ENCODE peak calls at places on chromosomes 4 and X, in ten cellular contexts. D, K, W, O, H, Q, X, R, P and G are unnamed samples.

GRCh38 chr4:18388029-18388428 is 366.5 kb upstream of the LCORL start:
- DNase-seq in D (no peak), K (peak), W (no peak), O (no peak), H (no peak), Q (no peak), X (no peak), R (no peak), P (no peak), G (no peak)

GRCh38 chrX:151902813-151903591 is 9.7 kb upstream of the MAGEA4 start:
- DNase-seq in D (peak), K (peak), W (no peak), O (no peak), H (no peak), Q (peak), X (no peak), R (peak), P (peak), G (peak)

GRCh38 chrX:30663317-30663716 is 10.1 kb downstream of the GK start:
- DNase-seq in D (no peak), K (no peak), W (no peak), O (no peak), H (no peak), Q (no peak), X (no peak), R (no peak), P (no peak), G (no peak)

GRCh38 chr4:89712141-89712540 is 124.8 kb downstream of the SNCA start:
- DNase-seq in D (no peak), K (peak), W (no peak), O (no peak), H (no peak), Q (no peak), X (no peak), R (peak), P (no peak), G (no peak)

GRCh38 chr4:97457253-97457652 is 686.0 kb downstream of the STPG2 start:
- DNase-seq in D (no peak), K (no peak), W (no peak), O (no peak), H (no peak), Q (no peak), X (no peak), R (no peak), P (no peak), G (no peak)

GRCh38 chrX:134782796-134783195 is 124.5 kb upstream of the PLAC1 start:
- DNase-seq in D (no peak), K (peak), W (peak), O (no peak), H (no peak), Q (no peak), X (no peak), R (peak), P (no peak), G (no peak)

GRCh38 chr4:113179996-113180395 is 130.5 kb downstream of the ANK2 start:
- DNase-seq in D (no peak), K (no peak), W (no peak), O (no peak), H (no peak), Q (no peak), X (no peak), R (peak), P (no peak), G (no peak)

GRCh38 chr4:145132521-145133098 is 34.5 kb downstream of the ABCE1 start:
- DNase-seq in D (no peak), K (peak), W (peak), O (no peak), H (no peak), Q (no peak), X (no peak), R (peak), P (no peak), G (no peak)

GRCh38 chr4:75715105-75715799 is 9.1 kb upstream of the USO1 start:
- DNase-seq in D (no peak), K (no peak), W (no peak), O (peak), H (no peak), Q (no peak), X (no peak), R (peak), P (no peak), G (no peak)

GRCh38 chr4:24794111-24794860 is 1.1 kb upstream of the SOD3 start:
- DNase-seq in D (no peak), K (no peak), W (no peak), O (no peak), H (no peak), Q (peak), X (no peak), R (peak), P (no peak), G (peak)

GRCh38 chr4:5125326-5125725 is 74.0 kb downstream of the STK32B start:
- DNase-seq in D (no peak), K (no peak), W (no peak), O (no peak), H (no peak), Q (no peak), X (no peak), R (no peak), P (no peak), G (no peak)

GRCh38 chr4:129446074-129446473 is 350.1 kb downstream of the C4orf33 start:
- DNase-seq in D (peak), K (no peak), W (no peak), O (no peak), H (no peak), Q (no peak), X (no peak), R (no peak), P (no peak), G (no peak)

GRCh38 chrX:11461181-11462001 is 168.2 kb downstream of the AMELX start:
- DNase-seq in D (no peak), K (peak), W (no peak), O (peak), H (no peak), Q (no peak), X (no peak), R (peak), P (no peak), G (no peak)
- TF ChIP-seq CTCF in D (no peak), K (no peak), W (no peak), O (no peak), H (no peak), Q (no peak), X (no peak), R (no peak), P (no peak), G (no peak)

GRCh38 chr4:70687821-70688794 is at the start of gene UTP3:
- DNase-seq in D (peak), K (peak), W (peak), O (peak), H (peak), Q (peak), X (peak), R (peak), P (peak), G (peak)
- TF ChIP-seq POLR2A in D (peak), K (peak), W (peak), O (peak), H (peak), Q (peak), X (no peak), R (peak), P (peak), G (no peak)

GRCh38 chrX:13219990-13220764 is 99.7 kb downstream of the ATXN3L start:
- DNase-seq in D (no peak), K (no peak), W (no peak), O (no peak), H (no peak), Q (no peak), X (no peak), R (peak), P (no peak), G (no peak)

GRCh38 chrX:13220916-13221315 is 98.9 kb downstream of the ATXN3L start:
- DNase-seq in D (no peak), K (peak), W (no peak), O (no peak), H (no peak), Q (no peak), X (no peak), R (peak), P (no peak), G (no peak)

GRCh38 chrX:13226214-13226613 is 93.6 kb downstream of the ATXN3L start:
- DNase-seq in D (no peak), K (no peak), W (no peak), O (no peak), H (no peak), Q (no peak), X (no peak), R (no peak), P (no peak), G (no peak)

GRCh38 chrX:13223868-13224555 is 95.8 kb downstream of the ATXN3L start:
- DNase-seq in D (peak), K (peak), W (no peak), O (no peak), H (no peak), Q (no peak), X (no peak), R (peak), P (peak), G (no peak)
- TF ChIP-seq CTCF in D (no peak), K (peak), W (no peak), O (no peak), H (no peak), Q (no peak), X (no peak), R (no peak), P (no peak), G (no peak)

GRCh38 chr4:39383690-39384089 is 17.5 kb upstream of the RFC1 start:
- DNase-seq in D (no peak), K (no peak), W (no peak), O (no peak), H (no peak), Q (no peak), X (no peak), R (no peak), P (peak), G (no peak)
- TF ChIP-seq POLR2A in D (no peak), K (no peak), W (no peak), O (no peak), H (no peak), Q (no peak), X (no peak), R (no peak), P (no peak), G (no peak)

GRCh38 chrX:129522184-129523059 is 868 bp downstream of the SMARCA1 start:
- DNase-seq in D (peak), K (peak), W (no peak), O (peak), H (peak), Q (peak), X (no peak), R (peak), P (peak), G (peak)
- TF ChIP-seq CTCF in D (peak), K (no peak), W (no peak), O (no peak), H (no peak), Q (no peak), X (no peak), R (peak), P (no peak), G (no peak)

DNA sequence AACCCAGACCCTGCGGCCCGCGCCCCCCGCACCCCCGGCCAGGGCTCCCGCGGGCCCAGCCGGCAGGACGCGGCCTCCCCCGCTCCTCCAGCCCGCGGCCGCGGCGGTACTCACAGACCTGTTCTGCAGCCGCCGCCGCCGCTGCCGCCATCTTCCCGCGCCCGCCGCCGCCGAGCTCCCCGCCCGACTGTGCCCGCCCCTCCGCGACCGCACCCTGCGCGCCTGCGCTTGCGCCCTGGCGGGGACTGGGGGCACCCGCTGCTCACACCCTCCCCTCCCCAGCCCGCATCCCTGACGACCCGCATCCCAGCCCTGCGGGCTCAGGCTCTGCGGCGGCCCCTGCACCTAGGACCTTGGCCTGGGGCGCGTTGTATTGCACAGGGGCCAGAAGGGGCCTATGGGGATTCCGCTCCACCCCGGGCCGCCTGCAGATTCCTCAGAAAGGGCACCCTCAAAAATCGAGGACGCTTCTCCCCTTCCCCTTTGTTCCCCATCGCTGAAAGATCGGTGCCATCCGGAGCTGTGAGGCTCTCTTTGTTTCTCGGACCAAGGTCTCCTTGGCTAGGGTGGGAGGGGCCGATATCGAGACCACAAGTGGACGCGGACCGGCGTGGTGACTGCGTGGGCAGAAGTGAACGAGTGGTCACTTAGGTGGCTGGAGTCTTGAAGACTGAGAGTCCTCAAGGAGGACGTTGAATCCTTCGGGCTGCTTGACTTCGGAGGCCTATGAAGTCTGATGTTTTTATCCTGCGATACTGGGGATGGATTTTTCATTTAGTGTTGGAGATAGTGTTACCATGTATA is at the start of gene SGCB:
- DNase-seq in D (no peak), K (peak), W (peak), O (peak), H (peak), Q (peak), X (peak), R (peak), P (no peak), G (peak)
- TF ChIP-seq POLR2A in D (no peak), K (peak), W (no peak), O (no peak), H (no peak), Q (peak), X (no peak), R (no peak), P (peak), G (no peak)

GRCh38 chrX:74422029-74422352 is 698 bp downstream of the SLC16A2 start:
- DNase-seq in D (no peak), K (no peak), W (peak), O (peak), H (no peak), Q (no peak), X (no peak), R (no peak), P (no peak), G (no peak)

GRCh38 chrX:74420194-74421035 is 878 bp upstream of the SLC16A2 start:
- DNase-seq in D (no peak), K (peak), W (peak), O (peak), H (peak), Q (peak), X (peak), R (peak), P (no peak), G (peak)

GRCh38 chrX:74421181-74422028 is at the start of gene SLC16A2:
- DNase-seq in D (no peak), K (peak), W (peak), O (peak), H (peak), Q (peak), X (peak), R (peak), P (no peak), G (peak)

GRCh38 chrX:74423289-74423985 is 2.1 kb downstream of the SLC16A2 start:
- DNase-seq in D (no peak), K (no peak), W (no peak), O (no peak), H (no peak), Q (no peak), X (no peak), R (no peak), P (no peak), G (no peak)

DNA sequence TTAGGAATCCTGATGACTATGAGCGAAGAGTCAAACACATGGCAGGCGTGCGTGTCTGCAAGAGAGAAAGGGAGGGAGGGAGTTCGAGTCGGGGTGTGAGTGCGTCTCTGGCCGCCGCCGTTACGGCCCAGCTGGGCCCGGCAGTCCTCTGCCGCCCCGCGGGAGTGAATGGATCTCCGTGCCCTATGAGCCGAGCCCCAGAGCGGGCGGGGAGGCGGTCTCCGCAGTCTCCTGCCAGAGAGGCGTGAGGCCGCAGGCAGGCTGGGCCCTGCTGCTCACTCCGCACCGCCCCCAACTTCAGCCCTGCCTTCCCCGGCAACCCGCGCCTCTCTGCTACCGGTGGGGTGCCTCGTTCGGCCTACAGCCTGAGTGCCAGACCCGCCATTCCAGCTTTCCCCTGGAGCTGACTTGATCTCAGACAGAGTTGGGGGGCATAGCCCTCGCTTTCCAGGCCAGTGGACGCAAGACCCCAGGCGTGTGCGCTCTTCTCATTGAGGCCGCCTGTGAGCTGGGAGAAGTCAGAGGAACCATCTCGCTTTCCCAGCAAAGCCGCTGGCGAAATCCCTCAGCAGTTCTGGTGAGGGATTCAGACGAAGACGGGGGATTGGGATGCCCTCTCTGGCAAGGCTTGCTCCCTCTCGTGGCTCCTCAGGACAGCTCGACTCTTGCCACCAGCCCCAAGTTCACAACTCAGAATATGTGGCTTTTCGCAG is 1.4 kb downstream of the SLC16A2 start:
- DNase-seq in D (no peak), K (peak), W (peak), O (peak), H (peak), Q (peak), X (peak), R (peak), P (peak), G (peak)
- TF ChIP-seq CTCF in D (no peak), K (peak), W (no peak), O (peak), H (no peak), Q (no peak), X (no peak), R (peak), P (no peak), G (no peak)

GRCh38 chr4:1852904-1853623 is 2.9 kb downstream of the LETM1 start:
- DNase-seq in D (no peak), K (no peak), W (peak), O (no peak), H (peak), Q (no peak), X (no peak), R (no peak), P (no peak), G (peak)
- TF ChIP-seq POLR2A in D (no peak), K (no peak), W (no peak), O (no peak), H (no peak), Q (no peak), X (no peak), R (no peak), P (no peak), G (no peak)